ENCODE peak calls at places on chromosomes 7 and 10, in four cellular contexts. One of them, this sample, is unnamed.
A peak's percentile ranks its signal among the peaks of the same experiment; 100 is the strongest.

GRCh38 chr7:7102906-7103305 is 79.4 kb upstream of the C1GALT1 start:
- DNase-seq in activated naive CD4-positive, alpha-beta T cell treated with anti-CD3 and anti-CD28 coated beads, Interleukin-2, amount 10 ng/mL, durations not matched to agents 7 days and 5 days: no peak
- DNase-seq in RKO: no peak
- DNase-seq in NCI-H1694 treated with DMSO at 0.1 percent for 48 hours: no peak
- DNase-seq in this sample: no peak

GRCh38 chr10:77925795-77926565 is 575 bp downstream of the DLG5 start:
- DNase-seq in activated naive CD4-positive, alpha-beta T cell treated with anti-CD3 and anti-CD28 coated beads, Interleukin-2, amount 10 ng/mL, durations not matched to agents 7 days and 5 days: peak; percentile 55
- DNase-seq in RKO: peak; percentile 45
- DNase-seq in NCI-H1694 treated with DMSO at 0.1 percent for 48 hours: no peak
- DNase-seq in this sample: peak; percentile 53

GRCh38 chr7:92425311-92425947 is 21.9 kb upstream of the GATAD1 start:
- DNase-seq in activated naive CD4-positive, alpha-beta T cell treated with anti-CD3 and anti-CD28 coated beads, Interleukin-2, amount 10 ng/mL, durations not matched to agents 7 days and 5 days: peak; percentile 32
- DNase-seq in RKO: no peak
- DNase-seq in NCI-H1694 treated with DMSO at 0.1 percent for 48 hours: no peak
- DNase-seq in this sample: no peak

GRCh38 chr10:80526742-80527141 is 11.0 kb upstream of the SH2D4B start:
- DNase-seq in activated naive CD4-positive, alpha-beta T cell treated with anti-CD3 and anti-CD28 coated beads, Interleukin-2, amount 10 ng/mL, durations not matched to agents 7 days and 5 days: no peak
- DNase-seq in RKO: no peak
- DNase-seq in NCI-H1694 treated with DMSO at 0.1 percent for 48 hours: no peak
- DNase-seq in this sample: no peak

GRCh38 chr7:116293139-116293538 is 82.8 kb downstream of the TES start:
- DNase-seq in activated naive CD4-positive, alpha-beta T cell treated with anti-CD3 and anti-CD28 coated beads, Interleukin-2, amount 10 ng/mL, durations not matched to agents 7 days and 5 days: no peak
- DNase-seq in RKO: peak; percentile 46
- DNase-seq in NCI-H1694 treated with DMSO at 0.1 percent for 48 hours: no peak
- DNase-seq in this sample: no peak

GRCh38 chr10:31064334-31064733 is 32.7 kb upstream of the ZNF438 start:
- DNase-seq in activated naive CD4-positive, alpha-beta T cell treated with anti-CD3 and anti-CD28 coated beads, Interleukin-2, amount 10 ng/mL, durations not matched to agents 7 days and 5 days: no peak
- DNase-seq in RKO: no peak
- DNase-seq in NCI-H1694 treated with DMSO at 0.1 percent for 48 hours: no peak
- DNase-seq in this sample: no peak

GRCh38 chr7:112770051-112770450 is 20.1 kb downstream of the TMEM168 start:
- DNase-seq in activated naive CD4-positive, alpha-beta T cell treated with anti-CD3 and anti-CD28 coated beads, Interleukin-2, amount 10 ng/mL, durations not matched to agents 7 days and 5 days: no peak
- DNase-seq in RKO: no peak
- DNase-seq in NCI-H1694 treated with DMSO at 0.1 percent for 48 hours: no peak
- DNase-seq in this sample: no peak

GRCh38 chr7:27173412-27174076 is 576 bp downstream of the HOXA10 start:
- DNase-seq in activated naive CD4-positive, alpha-beta T cell treated with anti-CD3 and anti-CD28 coated beads, Interleukin-2, amount 10 ng/mL, durations not matched to agents 7 days and 5 days: peak; percentile 21
- DNase-seq in RKO: peak; percentile 54
- DNase-seq in NCI-H1694 treated with DMSO at 0.1 percent for 48 hours: no peak
- DNase-seq in this sample: no peak

GRCh38 chr7:140581411-140581810 is 59.2 kb downstream of the DENND2A start:
- DNase-seq in activated naive CD4-positive, alpha-beta T cell treated with anti-CD3 and anti-CD28 coated beads, Interleukin-2, amount 10 ng/mL, durations not matched to agents 7 days and 5 days: no peak
- DNase-seq in RKO: no peak
- DNase-seq in NCI-H1694 treated with DMSO at 0.1 percent for 48 hours: no peak
- DNase-seq in this sample: no peak

This sample was measured in NCI-H82.